ENCODE peak calls at places on chromosomes 2 and 18, in nine cellular contexts. One of them, this sample, is unnamed. For H3K9me3, the result is how much of the 10 kb centered on the place peaks cover.

GRCh38 chr2:16607306-16607705 is 58.3 kb downstream of the CYRIA start:
- DNase-seq in esophagus squamous epithelium: no peak
- DNase-seq in heart left ventricle: no peak
- DNase-seq in K562: no peak
- DNase-seq in CD8-positive, alpha-beta T cell: no peak
- DNase-seq in fibroblast of lung: no peak
- DNase-seq in A549: no peak
- DNase-seq in gastrocnemius medialis: no peak
- DNase-seq in vagina: no peak
- DNase-seq in this sample: no peak

GRCh38 chr2:45121236-45121927 is 112.1 kb upstream of the SIX2 start:
- DNase-seq in gastrocnemius medialis: no peak
- DNase-seq in A549: no peak
- DNase-seq in vagina: peak
- DNase-seq in esophagus squamous epithelium: no peak
- DNase-seq in fibroblast of lung: peak
- DNase-seq in K562: no peak
- DNase-seq in heart left ventricle: no peak
- DNase-seq in CD8-positive, alpha-beta T cell: no peak
- DNase-seq in this sample: no peak

GRCh38 chr2:174282449-174282848 is 34.1 kb upstream of the OLA1 start:
- DNase-seq in gastrocnemius medialis: no peak
- DNase-seq in A549: no peak
- DNase-seq in heart left ventricle: no peak
- DNase-seq in CD8-positive, alpha-beta T cell: no peak
- DNase-seq in esophagus squamous epithelium: no peak
- DNase-seq in vagina: no peak
- DNase-seq in fibroblast of lung: no peak
- DNase-seq in K562: no peak
- DNase-seq in this sample: no peak

GRCh38 chr2:219713110-219713509 is 85.7 kb downstream of the SLC4A3 start:
- DNase-seq in heart left ventricle: no peak
- DNase-seq in K562: peak
- DNase-seq in A549: peak
- DNase-seq in gastrocnemius medialis: no peak
- DNase-seq in esophagus squamous epithelium: no peak
- DNase-seq in fibroblast of lung: peak
- DNase-seq in CD8-positive, alpha-beta T cell: no peak
- DNase-seq in vagina: peak
- DNase-seq in this sample: no peak

GRCh38 chr2:1816414-1816911 is 72.1 kb upstream of the PXDN start:
- DNase-seq in esophagus squamous epithelium: no peak
- DNase-seq in vagina: no peak
- DNase-seq in K562: no peak
- DNase-seq in gastrocnemius medialis: peak
- DNase-seq in heart left ventricle: peak
- DNase-seq in A549: no peak
- DNase-seq in fibroblast of lung: peak
- DNase-seq in CD8-positive, alpha-beta T cell: no peak
- DNase-seq in this sample: no peak

GRCh38 chr18:47877892-47878291 is 52.6 kb downstream of the SMAD2 start:
- DNase-seq in fibroblast of lung: peak
- DNase-seq in heart left ventricle: no peak
- DNase-seq in esophagus squamous epithelium: no peak
- DNase-seq in gastrocnemius medialis: no peak
- DNase-seq in A549: no peak
- DNase-seq in K562: no peak
- DNase-seq in CD8-positive, alpha-beta T cell: no peak
- DNase-seq in vagina: no peak
- DNase-seq in this sample: no peak

GRCh38 chr18:26686532-26686931 is 138.2 kb upstream of the KCTD1 start:
- DNase-seq in fibroblast of lung: no peak
- DNase-seq in A549: no peak
- DNase-seq in vagina: no peak
- DNase-seq in esophagus squamous epithelium: no peak
- DNase-seq in K562: no peak
- DNase-seq in gastrocnemius medialis: no peak
- DNase-seq in heart left ventricle: no peak
- DNase-seq in CD8-positive, alpha-beta T cell: no peak
- DNase-seq in this sample: no peak

GRCh38 chr2:231642631-231643493 is 50.2 kb downstream of the TEX44 start:
- DNase-seq in CD8-positive, alpha-beta T cell: no peak
- DNase-seq in gastrocnemius medialis: peak
- DNase-seq in heart left ventricle: peak
- DNase-seq in K562: peak
- DNase-seq in vagina: no peak
- DNase-seq in A549: peak
- DNase-seq in esophagus squamous epithelium: peak
- DNase-seq in fibroblast of lung: peak
- DNase-seq in this sample: peak

GRCh38 chr18:11259421-11259820 is 110.1 kb upstream of the PIEZO2 start:
- DNase-seq in CD8-positive, alpha-beta T cell: no peak
- DNase-seq in A549: no peak
- DNase-seq in heart left ventricle: no peak
- DNase-seq in vagina: no peak
- DNase-seq in K562: no peak
- DNase-seq in gastrocnemius medialis: peak
- DNase-seq in fibroblast of lung: no peak
- DNase-seq in esophagus squamous epithelium: peak
- DNase-seq in this sample: no peak

GRCh38 chr18:58721586-58722160 is 50.4 kb downstream of the MALT1 start:
- DNase-seq in fibroblast of lung: peak
- DNase-seq in gastrocnemius medialis: peak
- DNase-seq in K562: no peak
- DNase-seq in CD8-positive, alpha-beta T cell: no peak
- DNase-seq in heart left ventricle: peak
- DNase-seq in A549: no peak
- DNase-seq in esophagus squamous epithelium: no peak
- DNase-seq in vagina: no peak
- DNase-seq in this sample: no peak

GRCh38 chr2:144541411-144541810 is 21.5 kb upstream of the ZEB2 start:
- DNase-seq in A549: no peak
- DNase-seq in esophagus squamous epithelium: no peak
- DNase-seq in K562: no peak
- DNase-seq in heart left ventricle: no peak
- DNase-seq in fibroblast of lung: peak
- DNase-seq in CD8-positive, alpha-beta T cell: no peak
- DNase-seq in vagina: no peak
- DNase-seq in gastrocnemius medialis: no peak
- DNase-seq in this sample: no peak

GRCh38 chr2:29293830-29294438 is 178.7 kb downstream of the CLIP4 start:
- DNase-seq in gastrocnemius medialis: no peak
- DNase-seq in esophagus squamous epithelium: no peak
- DNase-seq in CD8-positive, alpha-beta T cell: no peak
- DNase-seq in heart left ventricle: no peak
- DNase-seq in A549: peak
- DNase-seq in fibroblast of lung: peak
- DNase-seq in vagina: no peak
- DNase-seq in K562: peak
- DNase-seq in this sample: no peak

GRCh38 chr2:143844986-143845385 is 674.9 kb downstream of the ZEB2 start:
- DNase-seq in gastrocnemius medialis: no peak
- DNase-seq in esophagus squamous epithelium: no peak
- DNase-seq in vagina: no peak
- DNase-seq in K562: no peak
- DNase-seq in CD8-positive, alpha-beta T cell: no peak
- DNase-seq in A549: no peak
- DNase-seq in heart left ventricle: no peak
- DNase-seq in fibroblast of lung: no peak
- DNase-seq in this sample: no peak

GRCh38 chr18:48889115-48889941 is 61.4 kb downstream of the SMAD7 start:
- DNase-seq in K562: no peak
- DNase-seq in CD8-positive, alpha-beta T cell: no peak
- DNase-seq in heart left ventricle: no peak
- DNase-seq in fibroblast of lung: no peak
- DNase-seq in vagina: no peak
- DNase-seq in gastrocnemius medialis: peak
- DNase-seq in esophagus squamous epithelium: no peak
- DNase-seq in A549: no peak
- DNase-seq in this sample: no peak

GRCh38 chr18:39463986-39464385 is 1898.4 kb upstream of the CELF4 start:
- DNase-seq in K562: no peak
- DNase-seq in vagina: no peak
- DNase-seq in fibroblast of lung: no peak
- DNase-seq in A549: no peak
- DNase-seq in gastrocnemius medialis: no peak
- DNase-seq in esophagus squamous epithelium: no peak
- DNase-seq in CD8-positive, alpha-beta T cell: no peak
- DNase-seq in heart left ventricle: no peak
- DNase-seq in this sample: no peak

GRCh38 chr2:102718387-102719316 is 43.2 kb upstream of the TMEM182 start:
- DNase-seq in heart left ventricle: no peak
- DNase-seq in CD8-positive, alpha-beta T cell: no peak
- DNase-seq in gastrocnemius medialis: peak
- DNase-seq in vagina: no peak
- DNase-seq in esophagus squamous epithelium: no peak
- DNase-seq in A549: no peak
- DNase-seq in fibroblast of lung: no peak
- DNase-seq in K562: no peak
- DNase-seq in this sample: no peak

GRCh38 chr2:231933916-231934401 is 7.8 kb upstream of the NPPC start:
- DNase-seq in A549: no peak
- DNase-seq in CD8-positive, alpha-beta T cell: no peak
- DNase-seq in esophagus squamous epithelium: no peak
- DNase-seq in K562: no peak
- DNase-seq in gastrocnemius medialis: no peak
- DNase-seq in heart left ventricle: peak
- DNase-seq in vagina: no peak
- DNase-seq in fibroblast of lung: no peak
- DNase-seq in this sample: no peak

GRCh38 chr2:98438190-98439133 is 6.2 kb upstream of the INPP4A start:
- DNase-seq in K562: no peak
- DNase-seq in vagina: no peak
- DNase-seq in esophagus squamous epithelium: no peak
- DNase-seq in CD8-positive, alpha-beta T cell: no peak
- DNase-seq in A549: no peak
- DNase-seq in fibroblast of lung: no peak
- DNase-seq in gastrocnemius medialis: no peak
- DNase-seq in heart left ventricle: no peak
- DNase-seq in this sample: no peak

GRCh38 chr2:46230115-46230571 is 67.1 kb upstream of the EPAS1 start:
- DNase-seq in A549: peak
- DNase-seq in fibroblast of lung: peak
- DNase-seq in vagina: no peak
- DNase-seq in CD8-positive, alpha-beta T cell: no peak
- DNase-seq in K562: no peak
- DNase-seq in gastrocnemius medialis: peak
- DNase-seq in esophagus squamous epithelium: no peak
- DNase-seq in heart left ventricle: peak
- DNase-seq in this sample: no peak

GRCh38 chr2:84388921-84389490 is 70.1 kb downstream of the SUCLG1 start:
- DNase-seq in heart left ventricle: no peak
- DNase-seq in A549: no peak
- DNase-seq in fibroblast of lung: no peak
- DNase-seq in K562: no peak
- DNase-seq in gastrocnemius medialis: no peak
- DNase-seq in esophagus squamous epithelium: no peak
- DNase-seq in CD8-positive, alpha-beta T cell: no peak
- DNase-seq in vagina: no peak
- DNase-seq in this sample: no peak
- H3K9me3 ChIP-seq in heart left ventricle: under half
- H3K9me3 ChIP-seq in A549: under half
- H3K9me3 ChIP-seq in fibroblast of lung: under half
- H3K9me3 ChIP-seq in K562: under half
- H3K9me3 ChIP-seq in gastrocnemius medialis: under half
- H3K9me3 ChIP-seq in esophagus squamous epithelium: under half
- H3K9me3 ChIP-seq in CD8-positive, alpha-beta T cell: under half
- H3K9me3 ChIP-seq in vagina: under half
- H3K9me3 ChIP-seq in this sample: under half

DNA sequence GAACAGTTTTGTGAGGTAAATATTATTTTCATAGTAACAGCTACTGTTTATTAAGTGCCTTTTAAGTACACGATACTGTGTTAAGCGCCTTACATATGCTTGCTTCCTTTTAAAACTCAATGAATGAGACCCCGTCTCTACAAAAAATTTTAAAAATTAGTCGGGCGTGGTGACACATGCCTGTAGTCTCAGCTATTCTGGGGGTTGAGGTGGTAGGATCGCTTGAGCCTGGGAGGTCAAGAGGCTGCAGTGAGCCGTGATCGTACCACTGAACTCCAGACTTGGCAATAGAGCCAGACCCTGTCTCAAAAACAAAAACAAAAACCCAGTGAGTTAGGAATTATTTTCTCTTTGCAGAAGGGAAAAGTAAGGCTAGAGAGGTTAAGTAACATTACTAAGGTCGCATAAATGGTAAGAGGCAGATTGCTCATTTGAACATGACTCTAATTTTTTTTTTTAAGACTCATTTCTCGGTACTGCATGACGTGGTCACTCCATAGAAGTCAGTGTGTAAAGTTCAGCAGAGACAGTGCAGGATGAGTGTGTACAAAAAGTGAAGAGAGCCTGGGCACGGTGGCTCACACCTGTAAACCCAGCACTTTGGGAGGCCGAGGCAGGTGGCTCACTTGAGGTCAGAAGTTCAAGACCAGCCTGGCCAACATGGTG is 1.1 kb downstream of the METAP1D start:
- DNase-seq in fibroblast of lung: no peak
- DNase-seq in heart left ventricle: no peak
- DNase-seq in A549: no peak
- DNase-seq in K562: no peak
- DNase-seq in CD8-positive, alpha-beta T cell: no peak
- DNase-seq in gastrocnemius medialis: no peak
- DNase-seq in esophagus squamous epithelium: no peak
- DNase-seq in vagina: no peak
- DNase-seq in this sample: no peak
- H3K4me3 ChIP-seq in fibroblast of lung: peak
- H3K4me3 ChIP-seq in heart left ventricle: no peak
- H3K4me3 ChIP-seq in A549: peak
- H3K4me3 ChIP-seq in K562: peak
- H3K4me3 ChIP-seq in CD8-positive, alpha-beta T cell: no peak
- H3K4me3 ChIP-seq in gastrocnemius medialis: peak
- H3K4me3 ChIP-seq in esophagus squamous epithelium: peak
- H3K4me3 ChIP-seq in vagina: peak
- H3K4me3 ChIP-seq in this sample: peak

DNA sequence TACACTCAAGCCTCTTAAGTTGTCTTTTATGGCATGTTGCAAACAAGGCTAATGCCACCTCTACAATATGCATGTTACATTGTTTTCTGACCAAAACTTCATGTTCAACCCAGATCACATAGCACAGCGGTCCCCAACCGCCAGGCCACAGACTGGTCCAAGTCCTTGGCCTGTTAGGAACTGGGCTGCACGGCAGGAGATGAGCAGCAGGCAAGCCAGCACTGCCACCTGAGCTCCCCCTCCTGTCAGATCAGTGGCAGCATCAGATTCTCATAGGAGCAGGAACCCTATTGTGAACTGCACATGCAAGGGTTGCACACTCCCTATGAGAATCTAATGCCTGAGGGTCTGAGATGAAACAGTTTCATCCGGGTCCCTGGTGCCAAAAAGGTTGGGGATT is 324.8 kb upstream of the CHAC2 start:
- DNase-seq in vagina: no peak
- DNase-seq in esophagus squamous epithelium: no peak
- DNase-seq in fibroblast of lung: no peak
- DNase-seq in gastrocnemius medialis: no peak
- DNase-seq in K562: no peak
- DNase-seq in CD8-positive, alpha-beta T cell: no peak
- DNase-seq in heart left ventricle: no peak
- DNase-seq in A549: peak
- DNase-seq in this sample: no peak
- TF ChIP-seq CTCF in vagina: no peak
- TF ChIP-seq CTCF in esophagus squamous epithelium: no peak
- TF ChIP-seq CTCF in fibroblast of lung: no peak
- TF ChIP-seq CTCF in gastrocnemius medialis: no peak
- TF ChIP-seq CTCF in K562: no peak
- TF ChIP-seq CTCF in CD8-positive, alpha-beta T cell: no peak
- TF ChIP-seq CTCF in heart left ventricle: no peak
- TF ChIP-seq CTCF in A549: no peak
- TF ChIP-seq CTCF in this sample: no peak

GRCh38 chr2:75564713-75565369 is 4.1 kb upstream of the EVA1A start:
- DNase-seq in gastrocnemius medialis: no peak
- DNase-seq in esophagus squamous epithelium: no peak
- DNase-seq in heart left ventricle: no peak
- DNase-seq in CD8-positive, alpha-beta T cell: no peak
- DNase-seq in A549: no peak
- DNase-seq in fibroblast of lung: no peak
- DNase-seq in vagina: peak
- DNase-seq in K562: no peak
- DNase-seq in this sample: no peak
- H3K9me3 ChIP-seq in gastrocnemius medialis: under half
- H3K9me3 ChIP-seq in esophagus squamous epithelium: under half
- H3K9me3 ChIP-seq in heart left ventricle: under half
- H3K9me3 ChIP-seq in CD8-positive, alpha-beta T cell: under half
- H3K9me3 ChIP-seq in A549: under half
- H3K9me3 ChIP-seq in fibroblast of lung: under half
- H3K9me3 ChIP-seq in vagina: under half
- H3K9me3 ChIP-seq in K562: under half
- H3K9me3 ChIP-seq in this sample: under half